ENCODE peak calls at places on chromosomes 12 and 14, in six cellular contexts. L is AG09309; F is bronchial epithelial cell; K is adrenal gland; C is left ventricle myocardium inferior; T is CD8-positive, alpha-beta T cell. V is an unnamed sample.

GRCh38 chr12:90045559-90045958 is 336.9 kb upstream of the ATP2B1 start:
- DNase-seq in L (no peak), F (no peak), K (no peak), C (no peak), T (no peak), V (no peak)

GRCh38 chr14:90675399-90675798 is 140.8 kb downstream of the TTC7B start:
- DNase-seq in L (peak; percentile 61), F (no peak), K (peak; percentile 94), C (no peak), T (no peak), V (no peak)

GRCh38 chr12:88579941-88580871 is at the start of gene KITLG:
- DNase-seq in L (no peak), F (peak; percentile 71), K (peak; percentile 87), C (peak; percentile 83), T (no peak), V (peak; percentile 54)

GRCh38 chr12:18926188-18926587 is 188.3 kb downstream of the CAPZA3 start:
- DNase-seq in L (no peak), F (no peak), K (no peak), C (no peak), T (no peak), V (no peak)

GRCh38 chr14:84643438-84643837 is 886.5 kb upstream of the FLRT2 start:
- DNase-seq in L (no peak), F (no peak), K (no peak), C (no peak), T (no peak), V (peak; percentile 95)

GRCh38 chr14:52926994-52927393 is 23.9 kb downstream of the FERMT2 start:
- DNase-seq in L (no peak), F (peak; percentile 59), K (no peak), C (no peak), T (no peak), V (no peak)

GRCh38 chr14:77926942-77927341 is 127.0 kb downstream of the ADCK1 start:
- DNase-seq in L (no peak), F (no peak), K (no peak), C (no peak), T (no peak), V (no peak)

GRCh38 chr12:76274699-76275098 is 73.5 kb downstream of the BBS10 start:
- DNase-seq in L (no peak), F (peak; percentile 52), K (no peak), C (no peak), T (no peak), V (no peak)

GRCh38 chr12:122203968-122204828 is 689 bp downstream of the B3GNT4 start:
- DNase-seq in L (no peak), F (no peak), K (no peak), C (no peak), T (peak; percentile 34), V (no peak)

GRCh38 chr12:109710279-109710746 is 3.3 kb upstream of the FAM222A start:
- DNase-seq in L (no peak), F (no peak), K (no peak), C (no peak), T (no peak), V (no peak)

GRCh38 chr12:27243006-27243405 is 1.1 kb upstream of the STK38L start:
- DNase-seq in L (no peak), F (no peak), K (no peak), C (no peak), T (no peak), V (no peak)

GRCh38 chr14:105080161-105080560 is 14.9 kb upstream of the GPR132 start:
- DNase-seq in L (no peak), F (no peak), K (no peak), C (no peak), T (no peak), V (no peak)

GRCh38 chr12:1880153-1880845 is 38.2 kb downstream of the CACNA2D4 start:
- DNase-seq in L (no peak), F (no peak), K (no peak), C (no peak), T (no peak), V (no peak)

GRCh38 chr12:113373440-113373839 is 15.1 kb downstream of the PLBD2 start:
- DNase-seq in L (no peak), F (no peak), K (no peak), C (no peak), T (no peak), V (no peak)

GRCh38 chr12:119713551-119714031 is 45.7 kb downstream of the PRKAB1 start:
- DNase-seq in L (no peak), F (no peak), K (peak; percentile 38), C (no peak), T (no peak), V (no peak)

DNA sequence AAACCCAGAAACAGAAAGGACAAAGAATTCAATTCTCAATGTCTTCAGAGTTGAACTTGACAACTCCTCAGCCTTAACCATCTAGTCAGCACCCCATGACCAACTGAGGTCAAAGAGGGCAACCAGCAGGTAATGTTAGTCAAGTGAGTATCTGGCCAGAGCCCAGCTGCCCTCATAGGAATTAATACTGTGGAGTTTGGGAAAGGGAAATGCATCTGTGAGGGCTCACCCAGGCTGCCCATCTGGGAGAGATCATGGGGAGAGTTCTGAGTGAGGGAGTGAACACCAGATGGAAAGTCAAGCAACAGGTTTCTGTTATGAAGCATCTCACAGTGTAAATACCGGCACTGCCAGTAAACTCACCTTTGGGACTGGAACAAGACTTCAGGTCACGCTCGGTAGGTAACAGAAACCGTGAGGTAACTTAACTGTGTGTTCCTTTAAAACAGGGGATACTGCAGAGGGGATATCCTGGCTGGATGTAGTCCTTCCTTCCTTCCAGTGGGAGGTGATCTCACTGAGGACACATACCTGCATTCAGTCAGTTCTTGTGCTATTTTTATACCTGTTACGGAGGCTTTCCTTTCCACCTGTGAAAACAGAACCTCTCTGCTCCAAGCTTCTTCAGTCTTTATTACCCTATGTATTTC is 94.4 kb downstream of the DAD1 start:
- DNase-seq in L (no peak), F (no peak), K (no peak), C (no peak), T (no peak), V (no peak)
- TF ChIP-seq CTCF in L (no peak), F (no peak), K (no peak), C (no peak), T (no peak), V (no peak)

GRCh38 chr12:13200841-13201240 is 4.3 kb downstream of the EMP1 start:
- DNase-seq in L (no peak), F (no peak), K (no peak), C (no peak), T (no peak), V (no peak)

GRCh38 chr12:13205809-13206559 is 9.5 kb downstream of the EMP1 start:
- DNase-seq in L (peak; percentile 93), F (peak; percentile 95), K (no peak), C (no peak), T (no peak), V (no peak)

GRCh38 chr12:13203028-13203922 is 6.7 kb downstream of the EMP1 start:
- DNase-seq in L (no peak), F (no peak), K (no peak), C (peak; percentile 62), T (no peak), V (no peak)

GRCh38 chr12:13206560-13206897 is 10.0 kb downstream of the EMP1 start:
- DNase-seq in L (no peak), F (no peak), K (no peak), C (no peak), T (no peak), V (no peak)

DNA sequence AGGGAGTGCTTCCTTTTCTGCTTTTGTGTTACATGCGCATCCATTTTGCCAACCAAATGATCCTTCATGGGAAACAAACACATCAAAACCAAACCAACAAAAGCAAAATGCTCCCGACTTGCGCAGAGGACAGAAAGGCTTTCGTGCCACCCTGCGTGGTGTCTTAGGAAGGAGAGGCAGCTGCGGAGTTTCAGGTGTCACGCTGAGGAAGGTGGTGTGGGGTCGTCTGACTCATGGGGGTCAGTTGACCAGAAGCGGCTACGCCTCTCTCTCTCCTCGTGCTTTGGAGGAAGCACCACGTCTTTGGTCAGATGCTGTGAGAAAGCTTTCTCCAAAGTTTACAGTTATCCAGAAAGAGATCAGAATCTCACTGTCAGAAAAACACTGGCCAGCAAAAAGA is 7.9 kb downstream of the EMP1 start:
- DNase-seq in L (no peak), F (no peak), K (no peak), C (no peak), T (no peak), V (no peak)
- H3K4me3 ChIP-seq in L (no peak overlapping the region), F (no peak overlapping the region), K (no peak overlapping the region), C (no peak overlapping the region), T (no peak overlapping the region), V (no peak overlapping the region)

GRCh38 chr12:105287408-105287807 is 43.1 kb upstream of the C12orf75 start:
- DNase-seq in L (no peak), F (no peak), K (no peak), C (no peak), T (no peak), V (no peak)

GRCh38 chr12:105291531-105291930 is 39.0 kb upstream of the C12orf75 start:
- DNase-seq in L (no peak), F (no peak), K (no peak), C (no peak), T (no peak), V (no peak)

GRCh38 chr12:105288311-105288996 is 42.0 kb upstream of the C12orf75 start:
- DNase-seq in L (no peak), F (no peak), K (no peak), C (no peak), T (no peak), V (no peak)

GRCh38 chr12:105292705-105293104 is 37.8 kb upstream of the C12orf75 start:
- DNase-seq in L (no peak), F (no peak), K (no peak), C (no peak), T (no peak), V (no peak)

DNA sequence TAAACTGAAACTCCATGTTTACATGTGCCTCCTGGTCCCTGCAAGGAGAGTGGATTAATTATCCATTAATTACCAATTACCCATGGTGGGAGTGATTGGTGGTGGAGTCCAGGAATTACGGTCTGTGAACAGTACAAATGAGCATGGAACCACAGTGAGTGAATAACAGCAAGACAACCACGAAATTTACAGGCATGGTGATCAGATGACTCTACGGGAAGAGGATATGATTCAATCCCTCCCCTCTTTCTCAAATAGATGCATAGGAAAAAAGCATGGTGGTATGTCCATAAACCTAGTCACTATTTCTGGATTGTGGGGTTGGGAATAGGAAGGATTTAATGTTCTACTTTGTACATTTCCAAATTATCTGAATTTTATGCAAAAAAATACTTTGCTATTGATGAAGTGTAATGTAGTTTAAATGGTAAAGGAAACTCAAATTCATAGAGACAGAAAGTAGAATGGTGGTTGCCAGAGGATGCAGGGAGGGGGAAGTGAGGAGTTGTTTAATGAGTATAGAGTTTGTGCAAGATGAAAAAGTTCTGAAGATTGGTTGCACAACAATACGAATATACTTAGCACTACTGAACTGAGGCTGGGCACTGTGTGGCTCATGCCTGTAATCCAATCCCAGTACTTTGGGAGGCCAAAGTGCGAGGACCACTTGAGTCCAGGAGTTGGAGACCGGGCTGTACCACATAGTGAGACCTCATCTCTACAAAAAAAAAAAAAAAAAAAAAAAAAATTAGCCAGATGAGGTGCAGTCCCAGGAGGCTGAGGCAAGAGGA is 41.2 kb upstream of the C12orf75 start:
- DNase-seq in L (no peak), F (peak; percentile 48), K (no peak), C (no peak), T (no peak), V (no peak)
- TF ChIP-seq CTCF in L (no peak), F (no peak), K (no peak), C (no peak), T (no peak), V (no peak)

DNA sequence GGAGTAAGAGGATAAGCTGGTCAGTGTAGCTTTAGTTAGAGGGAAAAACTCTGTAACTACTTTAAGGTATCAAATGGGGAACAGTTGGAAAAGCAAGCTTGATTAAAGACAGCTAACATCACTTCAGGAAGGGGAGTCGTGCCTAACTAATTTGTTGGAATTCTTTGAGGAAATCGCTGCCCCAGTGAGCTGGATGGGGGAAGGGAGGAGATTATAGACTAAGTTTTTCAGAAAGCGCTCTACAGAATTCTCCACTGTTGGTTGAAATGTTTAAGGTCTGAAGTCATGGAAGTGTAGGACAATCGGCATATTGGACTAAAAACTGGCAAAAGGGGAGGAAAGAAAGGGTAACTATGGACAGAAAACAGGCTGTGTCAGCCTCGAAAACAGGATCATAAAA is 229.9 kb upstream of the HMGA2 start:
- DNase-seq in L (no peak), F (no peak), K (no peak), C (no peak), T (no peak), V (no peak)
- H3K4me3 ChIP-seq in L (no peak overlapping the region), F (no peak overlapping the region), K (no peak overlapping the region), C (no peak overlapping the region), T (no peak overlapping the region), V (no peak overlapping the region)